ENCODE peak calls at places on chromosomes 11 and 22, in eight cellular contexts. One of them, this sample, is unnamed.

GRCh38 chr11:66866420-66867010 is 9.7 kb downstream of the LRFN4 start:
- DNase-seq in heart left ventricle: no peak
- DNase-seq in Peyer's patch: no peak
- DNase-seq in AG04450: no peak
- DNase-seq in BJ: no peak
- DNase-seq in heart right ventricle: no peak
- DNase-seq in Calu3: no peak
- DNase-seq in neural progenitor cell: no peak
- DNase-seq in this sample: no peak

GRCh38 chr22:19325296-19325950 is 33.9 kb upstream of the CLTCL1 start:
- DNase-seq in heart left ventricle: no peak
- DNase-seq in Peyer's patch: no peak
- DNase-seq in AG04450: no peak
- DNase-seq in BJ: no peak
- DNase-seq in heart right ventricle: no peak
- DNase-seq in Calu3: no peak
- DNase-seq in neural progenitor cell: no peak
- DNase-seq in this sample: no peak

GRCh38 chr11:73192272-73192671 is 25.8 kb upstream of the P2RY2 start:
- DNase-seq in heart left ventricle: no peak
- DNase-seq in Peyer's patch: peak
- DNase-seq in AG04450: no peak
- DNase-seq in BJ: no peak
- DNase-seq in heart right ventricle: no peak
- DNase-seq in Calu3: peak
- DNase-seq in neural progenitor cell: no peak
- DNase-seq in this sample: no peak

GRCh38 chr11:117375960-117376359 is 48.3 kb downstream of the CEP164 start:
- DNase-seq in heart left ventricle: no peak
- DNase-seq in Peyer's patch: no peak
- DNase-seq in AG04450: no peak
- DNase-seq in BJ: no peak
- DNase-seq in heart right ventricle: no peak
- DNase-seq in Calu3: no peak
- DNase-seq in neural progenitor cell: no peak
- DNase-seq in this sample: no peak

GRCh38 chr11:46677169-46677568 is 23.2 kb downstream of the ARHGAP1 start:
- DNase-seq in heart left ventricle: no peak
- DNase-seq in Peyer's patch: no peak
- DNase-seq in AG04450: no peak
- DNase-seq in BJ: no peak
- DNase-seq in heart right ventricle: no peak
- DNase-seq in Calu3: no peak
- DNase-seq in neural progenitor cell: no peak
- DNase-seq in this sample: peak

GRCh38 chr11:72673284-72673942 is 809 bp downstream of the PDE2A start:
- DNase-seq in heart left ventricle: no peak
- DNase-seq in Peyer's patch: no peak
- DNase-seq in AG04450: no peak
- DNase-seq in BJ: no peak
- DNase-seq in heart right ventricle: no peak
- DNase-seq in Calu3: no peak
- DNase-seq in neural progenitor cell: peak
- DNase-seq in this sample: no peak

GRCh38 chr11:96001037-96001436 is 77.1 kb upstream of the MTMR2 start:
- DNase-seq in heart left ventricle: peak
- DNase-seq in Peyer's patch: peak
- DNase-seq in AG04450: peak
- DNase-seq in BJ: no peak
- DNase-seq in heart right ventricle: peak
- DNase-seq in Calu3: no peak
- DNase-seq in neural progenitor cell: no peak
- DNase-seq in this sample: no peak

GRCh38 chr22:35631597-35631996 is 14.5 kb upstream of the MB start:
- DNase-seq in heart left ventricle: no peak
- DNase-seq in Peyer's patch: peak
- DNase-seq in AG04450: no peak
- DNase-seq in BJ: no peak
- DNase-seq in heart right ventricle: no peak
- DNase-seq in Calu3: peak
- DNase-seq in neural progenitor cell: no peak
- DNase-seq in this sample: peak

GRCh38 chr22:42780070-42780540 is 59.4 kb upstream of the A4GALT start:
- DNase-seq in heart left ventricle: no peak
- DNase-seq in Peyer's patch: peak
- DNase-seq in AG04450: peak
- DNase-seq in BJ: peak
- DNase-seq in heart right ventricle: peak
- DNase-seq in Calu3: peak
- DNase-seq in neural progenitor cell: peak
- DNase-seq in this sample: no peak

GRCh38 chr11:26194871-26195270 is 137.1 kb upstream of the ANO3 start:
- DNase-seq in heart left ventricle: no peak
- DNase-seq in Peyer's patch: no peak
- DNase-seq in AG04450: no peak
- DNase-seq in BJ: no peak
- DNase-seq in heart right ventricle: no peak
- DNase-seq in Calu3: no peak
- DNase-seq in neural progenitor cell: no peak
- DNase-seq in this sample: no peak

GRCh38 chr11:19472679-19473078 is 231.9 kb upstream of the E2F8 start:
- DNase-seq in heart left ventricle: no peak
- DNase-seq in Peyer's patch: no peak
- DNase-seq in AG04450: no peak
- DNase-seq in BJ: no peak
- DNase-seq in heart right ventricle: no peak
- DNase-seq in Calu3: no peak
- DNase-seq in neural progenitor cell: no peak
- DNase-seq in this sample: no peak

GRCh38 chr11:86192858-86193257 is 51.7 kb upstream of the EED start:
- DNase-seq in heart left ventricle: no peak
- DNase-seq in Peyer's patch: no peak
- DNase-seq in AG04450: no peak
- DNase-seq in BJ: no peak
- DNase-seq in heart right ventricle: no peak
- DNase-seq in Calu3: no peak
- DNase-seq in neural progenitor cell: no peak
- DNase-seq in this sample: no peak

GRCh38 chr11:65501005-65501529 is 2.2 kb downstream of the MALAT1 start:
- DNase-seq in heart left ventricle: no peak
- DNase-seq in Peyer's patch: no peak
- DNase-seq in AG04450: no peak
- DNase-seq in BJ: no peak
- DNase-seq in heart right ventricle: no peak
- DNase-seq in Calu3: no peak
- DNase-seq in neural progenitor cell: no peak
- DNase-seq in this sample: no peak

GRCh38 chr11:104254347-104254746 is 90.4 kb upstream of the PDGFD start:
- DNase-seq in heart left ventricle: peak
- DNase-seq in Peyer's patch: peak
- DNase-seq in AG04450: no peak
- DNase-seq in BJ: no peak
- DNase-seq in heart right ventricle: peak
- DNase-seq in Calu3: peak
- DNase-seq in neural progenitor cell: peak
- DNase-seq in this sample: no peak

GRCh38 chr11:8138526-8138925 is 30.3 kb downstream of the RIC3 start:
- DNase-seq in heart left ventricle: no peak
- DNase-seq in Peyer's patch: no peak
- DNase-seq in AG04450: no peak
- DNase-seq in BJ: no peak
- DNase-seq in heart right ventricle: no peak
- DNase-seq in Calu3: no peak
- DNase-seq in neural progenitor cell: no peak
- DNase-seq in this sample: no peak

GRCh38 chr22:27194096-27194748 is 536.8 kb downstream of the MIAT start:
- DNase-seq in heart left ventricle: no peak
- DNase-seq in Peyer's patch: no peak
- DNase-seq in AG04450: no peak
- DNase-seq in BJ: no peak
- DNase-seq in heart right ventricle: no peak
- DNase-seq in Calu3: peak
- DNase-seq in neural progenitor cell: no peak
- DNase-seq in this sample: no peak

GRCh38 chr11:1559103-1559951 is 12.7 kb downstream of the DUSP8 start:
- DNase-seq in heart left ventricle: peak
- DNase-seq in Peyer's patch: peak
- DNase-seq in AG04450: no peak
- DNase-seq in BJ: peak
- DNase-seq in heart right ventricle: peak
- DNase-seq in Calu3: peak
- DNase-seq in neural progenitor cell: peak
- DNase-seq in this sample: no peak

DNA sequence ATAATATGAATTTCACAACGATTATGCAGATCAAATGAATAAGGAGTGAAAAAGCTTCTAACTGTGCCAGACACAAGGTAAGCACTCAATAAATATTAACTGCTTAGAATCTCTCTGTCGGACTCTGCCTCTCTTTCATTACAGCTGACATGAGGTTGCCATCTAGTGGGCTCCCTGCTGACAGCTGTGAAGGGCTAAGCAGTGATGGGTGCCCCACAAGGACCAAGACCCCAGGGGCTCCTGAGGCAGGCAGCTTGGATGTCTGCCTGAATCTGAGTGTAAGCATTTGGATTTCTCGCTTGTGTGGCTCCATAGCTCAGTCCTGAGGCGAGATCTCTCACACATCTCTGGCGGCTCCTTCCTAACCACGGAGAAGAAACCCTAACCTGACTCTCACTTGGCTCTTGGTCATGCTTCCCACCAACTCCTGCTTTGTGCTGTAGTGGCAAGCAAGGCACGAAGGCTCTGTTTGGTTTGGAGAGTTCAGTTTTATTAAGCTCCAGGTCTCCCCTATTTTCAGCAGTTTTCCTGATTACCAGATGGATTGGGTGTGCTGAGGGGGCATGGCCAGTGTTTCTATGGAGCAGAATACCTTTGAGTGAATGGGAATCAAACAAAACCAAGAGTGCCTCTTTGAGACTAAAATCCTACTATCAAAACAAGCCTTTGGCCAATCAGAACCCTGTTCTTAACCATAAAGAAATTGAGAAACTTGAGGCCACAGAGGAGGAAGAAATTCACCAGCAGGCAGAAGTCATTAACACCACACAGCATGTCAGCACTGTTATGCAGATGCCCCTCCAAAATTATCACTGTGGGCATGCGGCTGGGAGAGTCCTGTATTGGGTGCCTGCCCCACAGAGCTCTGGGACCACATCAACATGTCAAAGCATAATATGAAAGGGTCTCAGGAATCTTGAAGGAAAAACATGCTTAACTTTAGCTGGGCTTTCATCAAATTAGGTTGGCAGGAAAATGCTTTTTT is 152.8 kb upstream of the NTM start:
- DNase-seq in heart left ventricle: no peak
- DNase-seq in Peyer's patch: no peak
- DNase-seq in AG04450: peak
- DNase-seq in BJ: no peak
- DNase-seq in heart right ventricle: no peak
- DNase-seq in Calu3: no peak
- DNase-seq in neural progenitor cell: no peak
- DNase-seq in this sample: no peak
- TF ChIP-seq CTCF in heart left ventricle: peak
- TF ChIP-seq CTCF in Peyer's patch: no peak
- TF ChIP-seq CTCF in AG04450: peak
- TF ChIP-seq CTCF in BJ: peak
- TF ChIP-seq CTCF in heart right ventricle: peak
- TF ChIP-seq CTCF in Calu3: no peak
- TF ChIP-seq CTCF in neural progenitor cell: peak
- TF ChIP-seq CTCF in this sample: peak

DNA sequence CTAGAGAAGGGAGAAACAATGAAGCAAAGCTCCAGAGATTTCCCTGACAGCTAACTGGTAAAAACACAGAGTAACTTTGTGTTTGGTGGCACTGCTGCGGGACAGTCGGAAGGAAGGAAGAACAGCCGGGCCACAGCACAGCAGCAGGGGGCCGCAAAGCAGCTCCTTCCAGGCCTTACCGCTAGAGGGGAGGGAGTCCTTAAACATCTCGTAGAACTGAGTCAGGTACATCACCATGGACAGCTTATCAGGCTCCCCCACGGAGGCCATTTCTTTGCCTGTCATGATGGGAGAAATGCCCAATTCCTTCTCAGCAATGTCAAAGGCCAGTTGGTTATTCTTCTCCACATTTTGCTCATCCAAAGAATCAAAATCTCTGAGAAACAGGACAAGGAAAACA is 114.6 kb upstream of the BID start:
- DNase-seq in heart left ventricle: no peak
- DNase-seq in Peyer's patch: no peak
- DNase-seq in AG04450: no peak
- DNase-seq in BJ: no peak
- DNase-seq in heart right ventricle: no peak
- DNase-seq in Calu3: no peak
- DNase-seq in neural progenitor cell: peak
- DNase-seq in this sample: no peak
- TF ChIP-seq CTCF in heart left ventricle: no peak
- TF ChIP-seq CTCF in Peyer's patch: no peak
- TF ChIP-seq CTCF in AG04450: peak
- TF ChIP-seq CTCF in BJ: peak
- TF ChIP-seq CTCF in heart right ventricle: peak
- TF ChIP-seq CTCF in Calu3: no peak
- TF ChIP-seq CTCF in neural progenitor cell: peak
- TF ChIP-seq CTCF in this sample: peak

DNA sequence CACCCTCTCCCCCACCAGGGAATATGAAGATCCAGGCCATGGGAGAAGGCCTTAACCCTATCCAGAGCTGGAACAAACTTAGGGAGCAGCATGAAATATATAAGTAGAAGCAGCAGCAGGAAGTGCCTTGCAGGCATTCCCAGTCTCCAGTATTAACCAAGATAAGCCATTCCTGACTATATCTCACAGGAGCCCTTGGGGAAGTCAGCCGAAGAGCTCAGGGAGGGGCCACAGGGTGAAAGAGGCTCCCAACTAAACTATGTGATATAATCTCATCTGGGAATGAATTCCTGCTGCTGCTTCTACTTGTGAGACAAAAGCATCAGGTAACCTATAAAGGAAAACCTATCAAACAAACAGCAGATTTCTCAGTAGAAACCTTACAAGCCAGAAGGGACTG is 36.1 kb upstream of the GUCY1A2 start:
- DNase-seq in heart left ventricle: no peak
- DNase-seq in Peyer's patch: no peak
- DNase-seq in AG04450: no peak
- DNase-seq in BJ: no peak
- DNase-seq in heart right ventricle: no peak
- DNase-seq in Calu3: no peak
- DNase-seq in neural progenitor cell: no peak
- DNase-seq in this sample: no peak
- TF ChIP-seq CTCF in heart left ventricle: no peak
- TF ChIP-seq CTCF in Peyer's patch: no peak
- TF ChIP-seq CTCF in AG04450: no peak
- TF ChIP-seq CTCF in BJ: no peak
- TF ChIP-seq CTCF in heart right ventricle: no peak
- TF ChIP-seq CTCF in Calu3: no peak
- TF ChIP-seq CTCF in neural progenitor cell: no peak
- TF ChIP-seq CTCF in this sample: no peak

DNA sequence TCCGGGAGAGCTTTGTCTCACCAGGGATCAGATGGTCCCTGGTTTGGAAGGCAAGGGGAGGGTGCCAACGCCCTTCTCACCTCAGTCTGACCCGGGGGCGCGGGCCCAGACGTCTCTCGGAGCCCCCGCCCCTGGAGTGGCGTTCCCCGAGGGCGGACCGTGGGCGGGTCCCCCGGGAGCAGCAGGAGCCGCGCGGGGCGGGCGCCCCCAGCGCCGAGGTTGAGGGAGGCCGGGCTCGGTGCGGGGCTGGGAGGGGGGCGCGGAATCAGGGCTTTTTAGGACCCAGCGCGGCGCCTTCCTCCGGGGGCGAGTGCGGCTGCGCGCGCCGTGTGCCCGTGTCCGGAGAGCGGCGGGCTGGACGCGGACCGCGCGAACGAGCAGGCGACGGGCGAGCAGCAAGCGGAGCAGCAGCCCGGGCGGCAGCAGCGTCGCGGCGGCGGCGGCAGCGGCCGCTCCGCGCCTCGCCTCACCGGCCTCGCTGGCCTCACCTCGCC is at the start of gene KCNC1:
- DNase-seq in heart left ventricle: no peak
- DNase-seq in Peyer's patch: peak
- DNase-seq in AG04450: no peak
- DNase-seq in BJ: no peak
- DNase-seq in heart right ventricle: no peak
- DNase-seq in Calu3: peak
- DNase-seq in neural progenitor cell: peak
- DNase-seq in this sample: no peak
- TF ChIP-seq CTCF in heart left ventricle: no peak
- TF ChIP-seq CTCF in Peyer's patch: no peak
- TF ChIP-seq CTCF in AG04450: no peak
- TF ChIP-seq CTCF in BJ: no peak
- TF ChIP-seq CTCF in heart right ventricle: no peak
- TF ChIP-seq CTCF in Calu3: no peak
- TF ChIP-seq CTCF in neural progenitor cell: peak
- TF ChIP-seq CTCF in this sample: no peak